ENCODE peak calls at places on chromosomes 4 and X, in eight cellular contexts. Y, I, M, B, K, E, W and P are unnamed samples.
A peak's percentile ranks its signal among the peaks of the same experiment; 100 is the strongest.

GRCh38 chr4:76896731-76897521 is 1.0 kb downstream of the SOWAHB start:
- DNase-seq in Y (peak; percentile 56), I (peak; percentile 65), M (no peak), B (no peak), K (no peak), E (no peak), W (no peak), P (no peak)

GRCh38 chrX:130555341-130555740 is 153.6 kb downstream of the RBMX2 start:
- DNase-seq in Y (peak; percentile 38), I (no peak), M (no peak), B (no peak), K (no peak), E (no peak), W (no peak), P (no peak)

GRCh38 chr4:169295822-169296221 is 25.1 kb upstream of the SH3RF1 start:
- DNase-seq in Y (no peak), I (no peak), M (no peak), B (no peak), K (no peak), E (no peak), W (no peak), P (no peak)

GRCh38 chr4:175252642-175253041 is 334.5 kb downstream of the ADAM29 start:
- DNase-seq in Y (no peak), I (peak; percentile 36), M (no peak), B (no peak), K (no peak), E (no peak), W (no peak), P (no peak)

GRCh38 chr4:76748649-76749048 is 149.3 kb downstream of the SOWAHB start:
- DNase-seq in Y (no peak), I (no peak), M (no peak), B (no peak), K (no peak), E (no peak), W (no peak), P (no peak)

GRCh38 chr4:26896636-26897035 is 36.0 kb downstream of the STIM2 start:
- DNase-seq in Y (no peak), I (no peak), M (no peak), B (no peak), K (no peak), E (no peak), W (no peak), P (no peak)

GRCh38 chr4:77617203-77617602 is 11.6 kb downstream of the CXCL13 start:
- DNase-seq in Y (no peak), I (no peak), M (no peak), B (no peak), K (no peak), E (no peak), W (no peak), P (no peak)

GRCh38 chr4:123786955-123787354 is 390.4 kb downstream of the SPRY1 start:
- DNase-seq in Y (no peak), I (no peak), M (no peak), B (no peak), K (no peak), E (no peak), W (no peak), P (no peak)

GRCh38 chr4:70743728-70744127 is 22.0 kb downstream of the RUFY3 start:
- DNase-seq in Y (no peak), I (no peak), M (no peak), B (no peak), K (no peak), E (no peak), W (no peak), P (no peak)

GRCh38 chr4:41207330-41207831 is 7.0 kb downstream of the APBB2 start:
- DNase-seq in Y (peak; percentile 20), I (no peak), M (no peak), B (no peak), K (no peak), E (no peak), W (no peak), P (no peak)

GRCh38 chr4:72394264-72394663 is 174.8 kb downstream of the ADAMTS3 start:
- DNase-seq in Y (no peak), I (no peak), M (no peak), B (no peak), K (no peak), E (no peak), W (no peak), P (no peak)

GRCh38 chrX:121876316-121876715 is 828.9 kb downstream of the GLUD2 start:
- DNase-seq in Y (peak; percentile 46), I (no peak), M (no peak), B (no peak), K (no peak), E (no peak), W (no peak), P (no peak)

GRCh38 chrX:150762258-150762867 is 69.2 kb downstream of the MTMR1 start:
- DNase-seq in Y (no peak), I (no peak), M (no peak), B (no peak), K (no peak), E (no peak), W (no peak), P (no peak)

GRCh38 chrX:154368630-154369452 is 5.6 kb downstream of the FLNA start:
- DNase-seq in Y (peak; percentile 76), I (peak; percentile 31), M (peak; percentile 23), B (peak; percentile 49), K (peak; percentile 83), E (peak; percentile 89), W (peak; percentile 80), P (peak; percentile 95)

GRCh38 chrX:34299451-34299967 is 167.4 kb upstream of the FAM47A start:
- DNase-seq in Y (no peak), I (no peak), M (no peak), B (no peak), K (no peak), E (no peak), W (no peak), P (no peak)

GRCh38 chr4:144655491-144655890 is 9.5 kb downstream of the HHIP start:
- DNase-seq in Y (no peak), I (no peak), M (no peak), B (no peak), K (no peak), E (no peak), W (no peak), P (no peak)

GRCh38 chrX:110678591-110678990 is 117.0 kb downstream of the CHRDL1 start:
- DNase-seq in Y (no peak), I (no peak), M (no peak), B (no peak), K (no peak), E (no peak), W (no peak), P (no peak)

GRCh38 chr4:147969573-147969972 is 237.7 kb downstream of the ARHGAP10 start:
- DNase-seq in Y (no peak), I (no peak), M (no peak), B (no peak), K (no peak), E (no peak), W (no peak), P (no peak)